ENCODE peak calls at places on chromosome 19, in seven cellular contexts. V, G, S, K, D, U and L are unnamed samples.

GRCh38 chr19:49475995-49476880 is 2.2 kb downstream of the FLT3LG start:
- DNase-seq in V (no peak), G (no peak), S (peak; percentile 82), K (peak; percentile 66), D (no peak), U (peak; percentile 86), L (peak; percentile 48)

GRCh38 chr19:51146751-51147150 is 4.7 kb downstream of the SIGLEC7 start:
- DNase-seq in V (no peak), G (no peak), S (no peak), K (no peak), D (no peak), U (no peak), L (no peak)

GRCh38 chr19:29771708-29772415 is 39.9 kb upstream of the CCNE1 start:
- DNase-seq in V (peak; percentile 58), G (peak; percentile 27), S (peak; percentile 97), K (peak; percentile 56), D (peak; percentile 18), U (no peak), L (peak; percentile 55)

GRCh38 chr19:4967738-4968461 is 1.0 kb upstream of the KDM4B start:
- DNase-seq in V (peak; percentile 25), G (peak; percentile 49), S (no peak), K (no peak), D (no peak), U (no peak), L (no peak)

GRCh38 chr19:44653343-44653742 is 9.6 kb downstream of the PVR start:
- DNase-seq in V (no peak), G (no peak), S (no peak), K (no peak), D (no peak), U (no peak), L (no peak)

GRCh38 chr19:42028304-42029216 is 34.5 kb upstream of the ATP1A3 start:
- DNase-seq in V (no peak), G (no peak), S (no peak), K (no peak), D (no peak), U (no peak), L (no peak)

GRCh38 chr19:5273782-5274181 is 66.8 kb downstream of the PTPRS start:
- DNase-seq in V (no peak), G (no peak), S (no peak), K (no peak), D (peak; percentile 12), U (peak; percentile 47), L (no peak)

GRCh38 chr19:16797876-16798275 is 31.3 kb upstream of the SIN3B start:
- DNase-seq in V (no peak), G (no peak), S (no peak), K (no peak), D (no peak), U (no peak), L (no peak)

GRCh38 chr19:18650468-18651001 is 13.7 kb downstream of the KLHL26 start:
- DNase-seq in V (peak; percentile 89), G (peak; percentile 81), S (no peak), K (peak; percentile 43), D (no peak), U (peak; percentile 85), L (peak; percentile 69)

GRCh38 chr19:50896591-50897190 is 14.5 kb downstream of the KLK4 start:
- DNase-seq in V (peak; percentile 17), G (peak; percentile 12), S (no peak), K (no peak), D (peak; percentile 85), U (no peak), L (peak; percentile 25)

GRCh38 chr19:35253316-35254286 is 4.8 kb downstream of the LSR start:
- DNase-seq in V (no peak), G (no peak), S (no peak), K (no peak), D (no peak), U (no peak), L (no peak)

GRCh38 chr19:49058592-49058991 is 1.0 kb upstream of the CGB7 start:
- DNase-seq in V (peak; percentile 31), G (peak; percentile 51), S (no peak), K (no peak), D (peak; percentile 54), U (no peak), L (no peak)

GRCh38 chr19:3420909-3421619 is 54.7 kb downstream of the NFIC start:
- DNase-seq in V (no peak), G (no peak), S (no peak), K (no peak), D (no peak), U (peak; percentile 76), L (no peak)

GRCh38 chr19:12880551-12881171 is 588 bp downstream of the DNASE2 start:
- DNase-seq in V (peak; percentile 37), G (peak; percentile 27), S (no peak), K (no peak), D (no peak), U (peak; percentile 84), L (peak; percentile 26)

GRCh38 chr19:46621191-46622117 is 3.4 kb downstream of the PTGIR start:
- DNase-seq in V (no peak), G (no peak), S (no peak), K (no peak), D (no peak), U (no peak), L (no peak)

GRCh38 chr19:54160182-54160811 is 776 bp upstream of the LENG1 start:
- DNase-seq in V (peak; percentile 26), G (peak; percentile 45), S (peak; percentile 33), K (peak; percentile 53), D (peak; percentile 20), U (no peak), L (peak; percentile 49)

GRCh38 chr19:48102870-48103751 is 7.5 kb downstream of the PLA2G4C start:
- DNase-seq in V (peak; percentile 63), G (peak; percentile 68), S (peak; percentile 85), K (no peak), D (peak; percentile 54), U (no peak), L (peak; percentile 68)

GRCh38 chr19:44176590-44176989 is 11.7 kb downstream of the ZNF226 start:
- DNase-seq in V (no peak), G (peak; percentile 7), S (no peak), K (no peak), D (no peak), U (no peak), L (no peak)

GRCh38 chr19:38303517-38304351 is at the start of gene C19orf33:
- DNase-seq in V (no peak), G (peak; percentile 44), S (peak; percentile 100), K (peak; percentile 91), D (peak; percentile 87), U (peak; percentile 58), L (no peak)

DNA sequence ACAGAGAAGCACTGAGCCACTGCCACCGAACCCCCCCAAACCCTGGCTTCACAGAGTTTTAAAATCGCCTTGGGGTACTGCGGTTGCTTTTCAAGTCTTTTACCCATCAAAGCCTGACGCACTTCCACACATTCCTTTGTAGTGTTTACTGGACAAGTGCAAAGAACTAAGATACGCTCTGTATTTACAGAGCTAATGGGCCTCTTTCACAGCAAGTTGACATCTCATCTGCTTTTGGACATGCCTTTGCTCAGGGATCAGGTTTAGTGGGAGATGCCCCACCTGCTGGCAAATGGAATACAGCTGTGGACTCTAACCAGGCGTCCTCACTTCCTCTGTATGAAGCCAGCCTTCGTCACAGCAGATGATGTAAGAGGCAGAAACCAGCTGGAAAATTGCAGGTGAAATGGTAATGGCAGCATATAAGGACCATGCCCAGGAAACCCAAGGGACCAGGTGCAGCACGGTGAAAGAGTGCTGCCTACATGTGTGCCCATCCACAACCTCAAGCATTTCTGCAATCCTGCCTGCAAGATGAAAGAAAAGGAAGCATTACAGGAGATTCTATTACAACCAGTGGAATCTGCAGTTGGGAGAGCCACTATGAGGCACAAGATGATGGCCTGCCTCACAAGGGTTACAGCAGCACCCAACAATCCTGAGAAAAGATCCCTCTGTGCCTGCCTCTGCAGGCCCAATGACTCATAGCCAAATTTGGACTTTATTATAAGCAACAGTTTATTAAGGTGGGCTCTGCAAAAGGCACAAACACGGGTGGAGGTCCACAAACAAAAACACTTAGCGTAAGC is 34.7 kb downstream of the BRD4 start:
- DNase-seq in V (peak; percentile 80), G (peak; percentile 71), S (peak; percentile 37), K (no peak), D (peak; percentile 80), U (no peak), L (peak; percentile 63)
- TF ChIP-seq CTCF in V (no peak), G (no peak), S (peak; percentile 12), K (no peak), D (peak; percentile 67), U (no peak), L (peak; percentile 14)

GRCh38 chr19:6861683-6862286 is 25.6 kb upstream of the ADGRE1 start:
- DNase-seq in V (no peak), G (no peak), S (no peak), K (no peak), D (peak; percentile 57), U (peak; percentile 26), L (no peak)

GRCh38 chr19:6865849-6866248 is 21.5 kb upstream of the ADGRE1 start:
- DNase-seq in V (no peak), G (no peak), S (no peak), K (no peak), D (no peak), U (no peak), L (no peak)

GRCh38 chr19:6868341-6868740 is 19.0 kb upstream of the ADGRE1 start:
- DNase-seq in V (no peak), G (no peak), S (no peak), K (no peak), D (no peak), U (no peak), L (peak; percentile 3)

GRCh38 chr19:6866646-6867255 is 20.6 kb upstream of the ADGRE1 start:
- DNase-seq in V (no peak), G (no peak), S (no peak), K (peak; percentile 48), D (no peak), U (no peak), L (no peak)

GRCh38 chr19:6862673-6863078 is 24.7 kb upstream of the ADGRE1 start:
- DNase-seq in V (peak; percentile 76), G (peak; percentile 69), S (peak; percentile 73), K (peak; percentile 86), D (peak; percentile 73), U (peak; percentile 83), L (peak; percentile 87)
- H3K4me3 ChIP-seq in V (no peak overlapping the region), G (no peak overlapping the region), S (peak overlapping the region; percentile 47), K (no peak overlapping the region), D (no peak overlapping the region), U (no peak overlapping the region), L (peak overlapping the region; percentile 34)

DNA sequence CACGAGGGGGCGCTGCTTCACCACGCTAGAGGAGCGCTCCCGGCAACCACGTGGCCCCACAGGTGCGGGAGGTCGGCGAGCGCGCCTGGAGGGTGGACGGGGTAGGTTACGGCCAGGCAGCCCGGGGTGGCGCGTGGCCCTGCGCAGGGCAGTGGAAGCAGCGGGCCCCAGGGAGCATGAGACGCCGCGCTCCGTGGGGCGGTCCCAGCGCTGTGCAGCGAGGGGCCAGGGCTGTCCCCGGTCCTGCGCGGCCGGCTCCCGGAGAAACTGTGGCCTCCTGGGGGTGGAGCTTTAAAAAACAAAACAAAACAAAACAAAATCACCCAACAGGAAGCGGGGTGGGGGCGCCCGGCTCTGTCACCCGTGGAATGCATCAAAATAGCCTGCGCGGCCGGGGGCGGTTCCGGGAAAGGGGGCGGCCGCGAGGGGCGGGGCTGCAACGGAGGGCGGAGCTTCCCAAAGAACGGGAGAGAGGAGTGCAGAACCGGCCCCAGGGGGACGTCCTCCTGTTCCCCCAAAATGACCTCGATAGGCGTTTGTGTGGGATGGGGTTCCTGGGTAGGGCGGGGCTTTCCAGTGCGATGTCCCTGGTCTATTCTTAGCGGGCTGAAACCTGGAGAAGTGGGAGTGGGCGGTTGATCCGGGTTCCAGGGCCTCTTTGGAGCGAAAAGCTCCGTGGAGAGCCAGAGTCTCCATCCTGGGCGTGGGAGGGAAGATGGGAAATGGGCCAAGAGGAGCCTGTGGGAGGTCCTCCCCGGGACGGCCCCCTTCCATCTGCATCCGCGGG is 27.3 kb downstream of the NUMBL start:
- DNase-seq in V (peak; percentile 89), G (peak; percentile 82), S (peak; percentile 97), K (peak; percentile 95), D (peak; percentile 56), U (peak; percentile 99), L (peak; percentile 91)
- TF ChIP-seq CTCF in V (peak; percentile 87), G (peak; percentile 80), S (peak; percentile 100), K (peak; percentile 4), D (peak; percentile 88), U (peak; percentile 99), L (peak; percentile 68)

GRCh38 chr19:590396-590745 is 690 bp downstream of the HCN2 start:
- DNase-seq in V (peak; percentile 12), G (peak; percentile 45), S (no peak), K (peak; percentile 24), D (no peak), U (peak; percentile 84), L (peak; percentile 42)
- H3K4me3 ChIP-seq in V (peak overlapping the region; percentile 37), G (no peak overlapping the region), S (peak overlapping the region; percentile 65), K (no peak overlapping the region), D (no peak overlapping the region), U (no peak overlapping the region), L (no peak overlapping the region)